ENCODE peak calls at places on chromosome 6, in five cellular contexts. T is AG09319, L is HEK293T, K is MCF 10A, I is fibroblast of the aortic adventitia. J is an unnamed sample.

GRCh38 chr6:163793584-163793983 is 379.1 kb downstream of the QKI start:
- DNase-seq in T (no peak), L (no peak), K (peak), I (peak), J (peak)

GRCh38 chr6:21019614-21020013 is 485.4 kb downstream of the CDKAL1 start:
- DNase-seq in T (no peak), L (no peak), K (no peak), I (peak), J (no peak)

GRCh38 chr6:151300267-151300930 is 60.6 kb downstream of the AKAP12 start:
- DNase-seq in T (no peak), L (no peak), K (no peak), I (no peak), J (no peak)

GRCh38 chr6:131937219-131937618 is 14.0 kb downstream of the CCN2 start:
- DNase-seq in T (no peak), L (no peak), K (no peak), I (peak), J (no peak)

GRCh38 chr6:41713161-41713649 is 22.2 kb downstream of the TFEB start:
- DNase-seq in T (no peak), L (no peak), K (peak), I (peak), J (no peak)

GRCh38 chr6:38068854-38069253 is 249.3 kb downstream of the ZFAND3 start:
- DNase-seq in T (no peak), L (no peak), K (no peak), I (no peak), J (no peak)

GRCh38 chr6:166466178-166467122 is 83.7 kb upstream of the MPC1 start:
- DNase-seq in T (peak), L (no peak), K (no peak), I (peak), J (peak)

GRCh38 chr6:2072450-2072849 is 173.0 kb downstream of the GMDS start:
- DNase-seq in T (peak), L (no peak), K (peak), I (peak), J (no peak)

GRCh38 chr6:31350551-31350950 is 6.4 kb downstream of the HLA-B start:
- DNase-seq in T (no peak), L (no peak), K (no peak), I (no peak), J (no peak)

GRCh38 chr6:42702200-42702599 is 20.2 kb downstream of the PRPH2 start:
- DNase-seq in T (no peak), L (no peak), K (peak), I (peak), J (peak)

GRCh38 chr6:52640170-52640569 is 30.7 kb upstream of the TMEM14A start:
- DNase-seq in T (no peak), L (no peak), K (no peak), I (no peak), J (no peak)

GRCh38 chr6:3687847-3688246 is 63.7 kb downstream of the PXDC1 start:
- DNase-seq in T (no peak), L (no peak), K (no peak), I (no peak), J (no peak)

GRCh38 chr6:134628154-134628553 is 310.2 kb upstream of the SGK1 start:
- DNase-seq in T (no peak), L (no peak), K (no peak), I (no peak), J (no peak)

GRCh38 chr6:2186516-2186915 is 58.9 kb downstream of the GMDS start:
- DNase-seq in T (no peak), L (no peak), K (no peak), I (no peak), J (no peak)

GRCh38 chr6:103002282-103002681 is 1608.8 kb downstream of the GRIK2 start:
- DNase-seq in T (no peak), L (no peak), K (peak), I (no peak), J (peak)

GRCh38 chr6:142542704-142543233 is 241.0 kb downstream of the ADGRG6 start:
- DNase-seq in T (peak), L (no peak), K (peak), I (peak), J (peak)

GRCh38 chr6:169863149-169863525 is 111.7 kb downstream of the ERMARD start:
- DNase-seq in T (no peak), L (no peak), K (no peak), I (no peak), J (no peak)

GRCh38 chr6:166253277-166254229 is 54.6 kb downstream of the PRR18 start:
- DNase-seq in T (no peak), L (no peak), K (no peak), I (no peak), J (no peak)

GRCh38 chr6:144379356-144379755 is 94.2 kb downstream of the UTRN start:
- DNase-seq in T (no peak), L (no peak), K (no peak), I (peak), J (no peak)